ENCODE peak calls at places on chromosomes 12 and 14, in nine cellular contexts. B, Q, O, I, X, Z, U, W and J are unnamed samples.

GRCh38 chr14:101442451-101442850 is 118.8 kb upstream of the DIO3 start:
- DNase-seq in B (no peak), Q (no peak), O (no peak), I (no peak), X (peak; percentile 37), Z (no peak), U (no peak), W (no peak), J (no peak)

GRCh38 chr12:112992541-112993398 is 14.5 kb downstream of the OAS2 start:
- DNase-seq in B (peak; percentile 53), Q (peak; percentile 87), O (peak; percentile 60), I (peak; percentile 57), X (peak; percentile 25), Z (no peak), U (no peak), W (peak; percentile 67), J (no peak)

GRCh38 chr12:113161415-113162016 is 12.0 kb downstream of the CFAP73 start:
- DNase-seq in B (no peak), Q (peak; percentile 24), O (no peak), I (peak; percentile 55), X (no peak), Z (no peak), U (no peak), W (no peak), J (no peak)

GRCh38 chr12:117047810-117048584 is 51.2 kb downstream of the TESC start:
- DNase-seq in B (no peak), Q (no peak), O (peak; percentile 27), I (no peak), X (no peak), Z (no peak), U (peak; percentile 79), W (no peak), J (no peak)

GRCh38 chr12:75781532-75782046 is 250.0 kb downstream of the PHLDA1 start:
- DNase-seq in B (no peak), Q (peak; percentile 72), O (peak; percentile 57), I (peak; percentile 49), X (no peak), Z (no peak), U (no peak), W (peak; percentile 41), J (no peak)

GRCh38 chr14:38197001-38197760 is 10.5 kb upstream of the SSTR1 start:
- DNase-seq in B (no peak), Q (peak; percentile 24), O (peak; percentile 52), I (no peak), X (no peak), Z (no peak), U (no peak), W (peak; percentile 57), J (no peak)

GRCh38 chr14:35215110-35215872 is 76.9 kb upstream of the PSMA6 start:
- DNase-seq in B (no peak), Q (peak; percentile 63), O (peak; percentile 83), I (no peak), X (no peak), Z (no peak), U (no peak), W (peak; percentile 67), J (no peak)

GRCh38 chr12:110581951-110582285 is 1.2 kb downstream of the PPTC7 start:
- DNase-seq in B (no peak), Q (peak; percentile 40), O (peak; percentile 25), I (no peak), X (no peak), Z (no peak), U (no peak), W (no peak), J (no peak)

GRCh38 chr14:75822522-75823288 is 159.1 kb downstream of the TGFB3 start:
- DNase-seq in B (no peak), Q (peak; percentile 81), O (peak; percentile 83), I (no peak), X (no peak), Z (peak; percentile 61), U (no peak), W (peak; percentile 86), J (no peak)

GRCh38 chr12:71755146-71755892 is 656 bp downstream of the RAB21 start:
- DNase-seq in B (peak; percentile 67), Q (peak; percentile 48), O (peak; percentile 62), I (peak; percentile 59), X (peak; percentile 41), Z (peak; percentile 62), U (peak; percentile 54), W (peak; percentile 87), J (peak; percentile 75)

GRCh38 chr14:29521526-29522137 is 406.0 kb downstream of the PRKD1 start:
- DNase-seq in B (no peak), Q (peak; percentile 51), O (no peak), I (no peak), X (no peak), Z (no peak), U (no peak), W (peak; percentile 25), J (no peak)

GRCh38 chr12:14567311-14568195 is at the start of gene PLBD1:
- DNase-seq in B (peak; percentile 87), Q (peak; percentile 44), O (peak; percentile 50), I (peak; percentile 50), X (no peak), Z (peak; percentile 85), U (peak; percentile 78), W (peak; percentile 50), J (peak; percentile 81)

GRCh38 chr12:48961331-48961730 is 4.0 kb upstream of the ARF3 start:
- DNase-seq in B (no peak), Q (peak; percentile 72), O (no peak), I (no peak), X (no peak), Z (no peak), U (no peak), W (peak; percentile 12), J (no peak)

GRCh38 chr12:105724651-105725050 is 394.2 kb downstream of the C12orf75 start:
- DNase-seq in B (no peak), Q (no peak), O (no peak), I (no peak), X (no peak), Z (no peak), U (no peak), W (peak; percentile 50), J (no peak)

GRCh38 chr14:94342334-94342934 is 19.3 kb upstream of the SERPINA6 start:
- DNase-seq in B (peak; percentile 80), Q (peak; percentile 93), O (peak; percentile 100), I (peak; percentile 92), X (no peak), Z (peak; percentile 94), U (peak; percentile 78), W (peak; percentile 100), J (peak; percentile 98)

GRCh38 chr12:121787063-121787774 is 6.3 kb downstream of the RHOF start:
- DNase-seq in B (no peak), Q (peak; percentile 57), O (no peak), I (no peak), X (no peak), Z (no peak), U (peak; percentile 58), W (no peak), J (peak; percentile 87)

DNA sequence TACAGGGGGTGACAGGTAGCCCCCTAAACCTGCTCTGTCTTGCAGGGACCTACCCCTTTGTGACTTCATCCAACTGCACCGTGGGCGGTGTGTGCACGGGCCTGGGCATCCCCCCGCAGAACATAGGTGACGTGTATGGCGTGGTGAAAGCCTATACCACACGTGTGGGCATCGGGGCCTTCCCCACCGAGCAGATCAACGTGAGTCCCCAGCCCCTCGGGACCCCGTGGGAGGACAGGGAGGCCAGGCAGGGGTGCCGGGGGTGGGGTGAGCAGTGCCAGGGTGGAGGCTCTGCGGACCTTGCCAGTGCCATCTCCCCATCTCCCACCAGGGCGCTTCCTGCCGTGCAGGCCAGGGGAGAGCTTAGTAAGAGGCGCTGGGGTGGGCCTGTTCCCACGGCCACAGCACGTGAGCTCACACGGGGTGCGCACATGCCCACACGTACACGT is 11.1 kb upstream of the SIVA1 start:
- DNase-seq in B (no peak), Q (no peak), O (no peak), I (no peak), X (no peak), Z (peak; percentile 45), U (no peak), W (no peak), J (no peak)
- H3K4me1 ChIP-seq in B (peaks cover 6% of the 10 kb centered on the region), Q (peaks cover 9% of the 10 kb centered on the region), O (peaks cover 8% of the 10 kb centered on the region), I (no peaks in the 10 kb centered on the region), X (no peaks in the 10 kb centered on the region), Z (no peaks in the 10 kb centered on the region), U (no peaks in the 10 kb centered on the region), W (peaks cover 17% of the 10 kb centered on the region), J (peaks cover 9% of the 10 kb centered on the region)

GRCh38 chr14:103628684-103629502 is at the start of gene KLC1:
- DNase-seq in B (peak; percentile 87), Q (peak; percentile 58), O (peak; percentile 64), I (peak; percentile 84), X (peak; percentile 76), Z (peak; percentile 90), U (peak; percentile 81), W (peak; percentile 89), J (peak; percentile 90)

GRCh38 chr14:103627073-103628025 is 1.7 kb upstream of the KLC1 start:
- DNase-seq in B (no peak), Q (peak; percentile 75), O (no peak), I (no peak), X (no peak), Z (no peak), U (no peak), W (no peak), J (peak; percentile 56)

GRCh38 chr14:103628221-103628683 is 759 bp upstream of the KLC1 start:
- DNase-seq in B (peak; percentile 84), Q (peak; percentile 89), O (peak; percentile 77), I (peak; percentile 85), X (no peak), Z (peak; percentile 91), U (peak; percentile 65), W (peak; percentile 97), J (peak; percentile 88)

GRCh38 chr14:103630364-103631108 is 1.5 kb downstream of the KLC1 start:
- DNase-seq in B (no peak), Q (peak; percentile 47), O (no peak), I (no peak), X (no peak), Z (no peak), U (no peak), W (peak; percentile 70), J (no peak)

GRCh38 chr14:103629503-103630121 is 601 bp downstream of the KLC1 start:
- DNase-seq in B (peak; percentile 68), Q (peak; percentile 28), O (no peak), I (peak; percentile 52), X (peak; percentile 14), Z (peak; percentile 78), U (peak; percentile 38), W (peak; percentile 70), J (peak; percentile 62)
- H3K4me1 ChIP-seq in B (peaks cover 71% of the 10 kb centered on the region), Q (peaks cover 56% of the 10 kb centered on the region), O (peaks cover 22% of the 10 kb centered on the region), I (peaks cover 36% of the 10 kb centered on the region), X (peaks cover 34% of the 10 kb centered on the region), Z (no peaks in the 10 kb centered on the region), U (no peaks in the 10 kb centered on the region), W (peaks cover 48% of the 10 kb centered on the region), J (peaks cover 45% of the 10 kb centered on the region)

GRCh38 chr14:22472935-22473854 is 115.8 kb downstream of the DAD1 start:
- DNase-seq in B (no peak), Q (peak; percentile 72), O (peak; percentile 67), I (peak; percentile 41), X (no peak), Z (no peak), U (no peak), W (peak; percentile 60), J (no peak)
- H3K4me1 ChIP-seq in B (no peaks in the 10 kb centered on the region), Q (peaks cover 23% of the 10 kb centered on the region), O (no peaks in the 10 kb centered on the region), I (no peaks in the 10 kb centered on the region), X (no peaks in the 10 kb centered on the region), Z (no peaks in the 10 kb centered on the region), U (no peaks in the 10 kb centered on the region), W (peaks cover 8% of the 10 kb centered on the region), J (no peaks in the 10 kb centered on the region)

DNA sequence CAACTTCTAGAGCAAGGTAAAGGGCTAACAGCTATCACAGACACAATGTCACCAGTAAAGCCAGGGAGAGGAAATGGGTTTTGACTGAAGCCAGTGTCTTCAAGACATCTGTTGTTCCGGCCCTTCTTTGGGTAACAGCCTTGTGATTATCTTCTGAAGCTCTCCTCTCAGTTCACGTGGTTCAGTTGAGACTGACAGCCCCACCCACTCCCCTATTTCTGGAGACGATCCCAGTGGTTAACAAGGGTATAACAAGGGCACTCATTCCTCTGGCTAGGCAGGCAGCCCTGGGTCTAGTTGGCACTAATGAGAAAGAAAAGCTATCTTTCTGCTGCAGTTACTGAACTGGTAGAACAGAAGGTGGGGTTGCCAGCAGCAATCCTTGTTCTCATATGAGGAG is 6.9 kb downstream of the GNPTAB start:
- DNase-seq in B (no peak), Q (peak; percentile 64), O (peak; percentile 18), I (peak; percentile 24), X (peak; percentile 51), Z (no peak), U (peak; percentile 32), W (peak; percentile 22), J (no peak)
- H3K4me1 ChIP-seq in B (peaks cover 53% of the 10 kb centered on the region), Q (no peaks in the 10 kb centered on the region), O (no peaks in the 10 kb centered on the region), I (peaks cover 2% of the 10 kb centered on the region), X (peaks cover 46% of the 10 kb centered on the region), Z (no peaks in the 10 kb centered on the region), U (no peaks in the 10 kb centered on the region), W (peaks cover 3% of the 10 kb centered on the region), J (peaks cover 3% of the 10 kb centered on the region)